ENCODE peak calls at places on chromosome 3, in six cellular contexts. S, W, H, A, O and K are unnamed samples.
A peak's percentile ranks its signal among the peaks of the same experiment; 100 is the strongest.

GRCh38 chr3:10712121-10712520 is 103.9 kb upstream of the SLC6A11 start:
- DNase-seq in S (no peak), W (no peak), H (no peak), A (no peak), O (no peak), K (no peak)

GRCh38 chr3:69864751-69865150 is 125.5 kb downstream of the MITF start:
- DNase-seq in S (no peak), W (no peak), H (no peak), A (no peak), O (no peak), K (no peak)

GRCh38 chr3:139358857-139359562 is 15.2 kb downstream of the MRPS22 start:
- DNase-seq in S (no peak), W (no peak), H (peak; percentile 41), A (no peak), O (no peak), K (peak; percentile 28)

GRCh38 chr3:53103566-53104296 is 26.5 kb downstream of the RFT1 start:
- DNase-seq in S (no peak), W (no peak), H (no peak), A (no peak), O (peak; percentile 38), K (no peak)

GRCh38 chr3:20225769-20226168 is 39.8 kb upstream of the SGO1 start:
- DNase-seq in S (peak; percentile 23), W (no peak), H (no peak), A (peak; percentile 49), O (peak; percentile 57), K (no peak)

GRCh38 chr3:14222457-14222856 is 43.8 kb downstream of the LSM3 start:
- DNase-seq in S (no peak), W (no peak), H (no peak), A (no peak), O (peak; percentile 22), K (no peak)

GRCh38 chr3:77259701-77260100 is 219.8 kb downstream of the ROBO2 start:
- DNase-seq in S (no peak), W (no peak), H (peak; percentile 49), A (no peak), O (no peak), K (no peak)

GRCh38 chr3:171591059-171591458 is 130.9 kb upstream of the TNIK start:
- DNase-seq in S (no peak), W (no peak), H (no peak), A (no peak), O (no peak), K (no peak)

GRCh38 chr3:80785475-80785874 is 976.0 kb downstream of the GBE1 start:
- DNase-seq in S (peak; percentile 12), W (no peak), H (no peak), A (no peak), O (no peak), K (no peak)

GRCh38 chr3:129697229-129697970 is 90.9 kb upstream of the PLXND1 start:
- DNase-seq in S (no peak), W (no peak), H (no peak), A (no peak), O (no peak), K (no peak)

GRCh38 chr3:143529018-143529478 is 319.2 kb downstream of the SLC9A9 start:
- DNase-seq in S (no peak), W (no peak), H (no peak), A (no peak), O (peak; percentile 83), K (no peak)

GRCh38 chr3:58062469-58062868 is 54.2 kb downstream of the FLNB start:
- DNase-seq in S (no peak), W (no peak), H (no peak), A (no peak), O (no peak), K (no peak)

GRCh38 chr3:27312044-27312668 is 57.0 kb downstream of the NEK10 start:
- DNase-seq in S (peak; percentile 57), W (no peak), H (peak; percentile 41), A (peak; percentile 66), O (peak; percentile 81), K (no peak)

GRCh38 chr3:61802772-61803171 is 241.4 kb downstream of the PTPRG start:
- DNase-seq in S (no peak), W (no peak), H (peak; percentile 4), A (no peak), O (no peak), K (no peak)

GRCh38 chr3:101690972-101691371 is 4.5 kb upstream of the RPL24 start:
- DNase-seq in S (no peak), W (no peak), H (no peak), A (no peak), O (no peak), K (no peak)

GRCh38 chr3:119331661-119332060 is 37.5 kb downstream of the ARHGAP31 start:
- DNase-seq in S (no peak), W (no peak), H (no peak), A (no peak), O (peak; percentile 29), K (no peak)

GRCh38 chr3:23114479-23114878 is 88.6 kb upstream of the UBE2E2 start:
- DNase-seq in S (no peak), W (no peak), H (no peak), A (no peak), O (peak; percentile 5), K (no peak)

GRCh38 chr3:82474140-82474539 is 712.7 kb upstream of the GBE1 start:
- DNase-seq in S (no peak), W (no peak), H (no peak), A (no peak), O (no peak), K (no peak)

GRCh38 chr3:65177879-65178484 is 490.2 kb upstream of the ADAMTS9 start:
- DNase-seq in S (no peak), W (no peak), H (peak; percentile 33), A (no peak), O (peak; percentile 32), K (no peak)

GRCh38 chr3:39637807-39638206 is 170.3 kb downstream of the MOBP start:
- DNase-seq in S (no peak), W (no peak), H (no peak), A (no peak), O (peak; percentile 29), K (no peak)

GRCh38 chr3:65006300-65006739 is 318.5 kb upstream of the ADAMTS9 start:
- DNase-seq in S (no peak), W (no peak), H (no peak), A (no peak), O (peak; percentile 75), K (no peak)

GRCh38 chr3:138405486-138405885 is 28.9 kb upstream of the ESYT3 start:
- DNase-seq in S (no peak), W (no peak), H (no peak), A (no peak), O (no peak), K (no peak)